ENCODE peak calls at places on chromosomes 12 and 14, in nine cellular contexts. Y is fibroblast of lung, X is transverse colon, P is HCT116, N is upper lobe of right lung, F is A549, K is Karpas-422, M is right cardiac atrium, J is cardiac muscle cell. D is an unnamed sample.
A peak's percentile ranks its signal among the peaks of the same experiment; 100 is the strongest.

GRCh38 chr12:124381454-124382207 is 86.7 kb downstream of the RFLNA start:
- DNase-seq in N (peak; percentile 96), J (no peak), K (no peak), X (peak; percentile 90), P (no peak), M (peak; percentile 99), F (peak; percentile 93), Y (peak; percentile 84), D (peak; percentile 89)

GRCh38 chr12:15928345-15928744 is 17.2 kb downstream of the DERA start:
- DNase-seq in P (no peak), J (no peak), X (no peak), K (no peak), N (no peak), F (peak; percentile 42), Y (peak; percentile 97), M (no peak), D (no peak)

GRCh38 chr12:4539167-4539870 is 629 bp downstream of the RAD51AP1 start:
- DNase-seq in M (no peak), N (no peak), X (no peak), P (no peak), J (no peak), Y (no peak), F (no peak), K (peak; percentile 60), D (no peak)

GRCh38 chr12:131095826-131096680 is 142.3 kb downstream of the ADGRD1 start:
- DNase-seq in K (no peak), M (no peak), J (no peak), F (no peak), P (no peak), X (no peak), N (peak; percentile 42), Y (no peak), D (no peak)

GRCh38 chr14:61754627-61755381 is 7.4 kb upstream of the SNAPC1 start:
- DNase-seq in Y (peak; percentile 52), N (no peak), X (no peak), P (no peak), J (no peak), K (no peak), M (no peak), F (no peak), D (no peak)

GRCh38 chr12:2354151-2354991 is 301.6 kb downstream of the CACNA1C start:
- DNase-seq in M (no peak), F (no peak), X (no peak), J (peak; percentile 74), N (no peak), P (no peak), Y (peak; percentile 75), K (no peak), D (peak; percentile 12)

GRCh38 chr14:23707415-23707814 is 71.3 kb downstream of the DHRS2 start:
- DNase-seq in N (no peak), Y (no peak), F (no peak), M (no peak), J (no peak), K (no peak), P (no peak), X (no peak), D (no peak)

GRCh38 chr12:85310025-85310424 is 30.0 kb downstream of the ALX1 start:
- DNase-seq in X (no peak), F (no peak), Y (no peak), P (no peak), K (no peak), J (peak; percentile 34), N (no peak), M (no peak), D (no peak)

GRCh38 chr14:92460916-92461579 is 52.5 kb upstream of the RIN3 start:
- DNase-seq in X (no peak), M (peak; percentile 74), Y (peak; percentile 86), J (no peak), K (no peak), P (no peak), F (no peak), N (no peak), D (no peak)

GRCh38 chr12:114512351-114512750 is 106.4 kb upstream of the TBX5 start:
- DNase-seq in M (no peak), J (no peak), X (no peak), F (peak; percentile 31), N (no peak), P (no peak), Y (no peak), K (no peak), D (no peak)

GRCh38 chr14:68729556-68729955 is 63.3 kb downstream of the ZFP36L1 start:
- DNase-seq in F (no peak), P (no peak), N (no peak), J (no peak), M (no peak), X (no peak), Y (no peak), K (no peak), D (peak; percentile 55)
- H3K4me1 ChIP-seq in F (peaks cover 5% of the 10 kb centered on the region), P (no peaks in the 10 kb centered on the region), N (peaks cover 18% of the 10 kb centered on the region), J (peaks cover 55% of the 10 kb centered on the region), M (peaks cover 15% of the 10 kb centered on the region), X (peaks cover 35% of the 10 kb centered on the region), Y (no peaks in the 10 kb centered on the region), K (peaks cover 3% of the 10 kb centered on the region), D (peaks cover 11% of the 10 kb centered on the region)

GRCh38 chr12:57899010-57899662 is 42.2 kb upstream of the ATP23 start:
- DNase-seq in M (peak; percentile 66), X (peak; percentile 73), N (peak; percentile 74), J (no peak), K (peak; percentile 51), Y (peak; percentile 69), F (no peak), P (no peak), D (no peak)

GRCh38 chr12:57896437-57897201 is 44.7 kb upstream of the ATP23 start:
- DNase-seq in P (no peak), F (peak; percentile 51), Y (peak; percentile 70), N (peak; percentile 88), M (peak; percentile 94), X (peak; percentile 79), K (no peak), J (peak; percentile 60), D (peak; percentile 47)

GRCh38 chr12:57896139-57896436 is 45.3 kb upstream of the ATP23 start:
- DNase-seq in F (no peak), X (no peak), M (peak; percentile 69), N (no peak), Y (no peak), P (no peak), K (no peak), J (peak; percentile 8), D (no peak)

GRCh38 chr12:57898308-57898970 is 42.9 kb upstream of the ATP23 start:
- DNase-seq in Y (no peak), M (no peak), F (no peak), N (no peak), X (peak; percentile 48), P (no peak), K (no peak), J (no peak), D (no peak)

GRCh38 chr12:57897296-57897974 is 43.9 kb upstream of the ATP23 start:
- DNase-seq in K (no peak), M (peak; percentile 36), F (no peak), P (no peak), J (no peak), N (no peak), X (no peak), Y (no peak), D (no peak)
- H3K4me3 ChIP-seq in K (no peak overlapping the region), M (peak overlapping the region; percentile 98), F (peak overlapping the region; percentile 58), P (no peak overlapping the region), J (peak overlapping the region; percentile 28), N (peak overlapping the region; percentile 60), X (no peak overlapping the region), Y (no peak overlapping the region), D (no peak overlapping the region)

GRCh38 chr12:23555180-23555784 is 394.2 kb downstream of the SOX5 start:
- DNase-seq in F (no peak), X (no peak), J (no peak), K (no peak), P (no peak), N (no peak), Y (no peak), M (no peak), D (no peak)

GRCh38 chr12:23552417-23552816 is 397.1 kb downstream of the SOX5 start:
- DNase-seq in M (no peak), X (no peak), F (no peak), P (no peak), J (no peak), N (no peak), Y (no peak), K (no peak), D (no peak)

GRCh38 chr12:23559268-23559753 is 390.2 kb downstream of the SOX5 start:
- DNase-seq in J (no peak), X (no peak), M (no peak), K (no peak), Y (no peak), P (no peak), N (no peak), F (no peak), D (no peak)

GRCh38 chr12:23556661-23557060 is 392.8 kb downstream of the SOX5 start:
- DNase-seq in F (no peak), K (no peak), M (no peak), J (no peak), Y (no peak), N (no peak), X (no peak), P (no peak), D (no peak)

DNA sequence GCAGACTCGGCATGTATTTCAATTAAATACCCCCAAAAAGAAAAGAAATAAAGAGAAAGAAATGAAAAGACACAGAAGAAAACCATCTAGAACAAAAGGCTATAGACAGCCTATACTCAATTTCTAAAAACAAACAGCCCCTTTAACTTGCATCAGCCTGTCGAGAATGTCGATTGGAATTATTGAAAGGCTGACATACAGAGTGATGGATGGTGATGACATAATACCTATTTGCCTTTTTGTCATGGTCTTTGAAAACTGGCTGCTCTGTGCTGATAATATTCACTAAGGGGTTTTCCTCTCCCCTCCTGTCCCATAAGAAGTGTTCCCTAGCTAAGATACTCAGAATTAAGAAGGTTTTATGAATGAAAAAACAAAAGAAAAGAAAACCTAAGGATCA is 393.7 kb downstream of the SOX5 start:
- DNase-seq in M (no peak), X (no peak), P (no peak), Y (no peak), N (no peak), J (no peak), F (no peak), K (no peak), D (no peak)
- H3K27ac ChIP-seq in M (no peak overlapping the region), X (no peak overlapping the region), P (no peak overlapping the region), Y (no peak overlapping the region), N (no peak overlapping the region), J (no peak overlapping the region), F (no peak overlapping the region), K (no peak overlapping the region), D (no peak overlapping the region)

GRCh38 chr14:56129092-56129491 is 10.9 kb downstream of the PELI2 start:
- DNase-seq in X (no peak), K (no peak), M (no peak), F (no peak), N (no peak), P (no peak), Y (no peak), J (no peak), D (peak; percentile 70)

GRCh38 chr14:56129941-56130340 is 11.7 kb downstream of the PELI2 start:
- DNase-seq in K (no peak), Y (no peak), F (no peak), M (peak; percentile 76), J (no peak), X (no peak), P (no peak), N (no peak), D (no peak)

GRCh38 chr14:56126514-56126913 is 8.3 kb downstream of the PELI2 start:
- DNase-seq in P (no peak), M (peak; percentile 29), J (no peak), N (no peak), X (no peak), K (no peak), F (no peak), Y (no peak), D (no peak)

GRCh38 chr14:56125772-56126411 is 7.7 kb downstream of the PELI2 start:
- DNase-seq in J (no peak), N (no peak), F (no peak), X (no peak), M (no peak), Y (peak; percentile 15), P (no peak), K (no peak), D (no peak)

GRCh38 chr14:56127156-56127555 is 8.9 kb downstream of the PELI2 start:
- DNase-seq in Y (no peak), F (no peak), K (no peak), J (no peak), N (no peak), X (no peak), P (no peak), M (no peak), D (no peak)
- H3K4me1 ChIP-seq in Y (peaks cover 12% of the 10 kb centered on the region), F (no peaks in the 10 kb centered on the region), K (no peaks in the 10 kb centered on the region), J (peaks cover 7% of the 10 kb centered on the region), N (peaks cover 36% of the 10 kb centered on the region), X (peaks cover 43% of the 10 kb centered on the region), P (no peaks in the 10 kb centered on the region), M (peaks cover 6% of the 10 kb centered on the region), D (peaks cover 2% of the 10 kb centered on the region)